ENCODE peak calls at places on chromosomes 1 and 21, in five cellular contexts. One of them, this sample, is unnamed.

GRCh38 chr21:35506352-35506751 is 457.2 kb upstream of the RUNX1 start:
- DNase-seq in OCI-LY7: no peak
- DNase-seq in HCT116: no peak
- DNase-seq in PC-3: no peak
- DNase-seq in hepatocyte: no peak
- DNase-seq in this sample: no peak

GRCh38 chr1:227482021-227482299 is 81.4 kb upstream of the ZNF678 start:
- DNase-seq in OCI-LY7: no peak
- DNase-seq in HCT116: no peak
- DNase-seq in PC-3: no peak
- DNase-seq in hepatocyte: no peak
- DNase-seq in this sample: no peak

GRCh38 chr1:150072959-150073358 is 5.4 kb downstream of the VPS45 start:
- DNase-seq in OCI-LY7: peak; percentile 46
- DNase-seq in HCT116: peak; percentile 12
- DNase-seq in PC-3: peak; percentile 51
- DNase-seq in hepatocyte: no peak
- DNase-seq in this sample: peak; percentile 65

GRCh38 chr1:156513189-156513588 is 12.6 kb upstream of the MEF2D start:
- DNase-seq in OCI-LY7: no peak
- DNase-seq in HCT116: no peak
- DNase-seq in PC-3: no peak
- DNase-seq in hepatocyte: no peak
- DNase-seq in this sample: peak; percentile 23

GRCh38 chr1:90122679-90123340 is 127.9 kb downstream of the ZNF326 start:
- DNase-seq in OCI-LY7: no peak
- DNase-seq in HCT116: no peak
- DNase-seq in PC-3: no peak
- DNase-seq in hepatocyte: no peak
- DNase-seq in this sample: no peak

GRCh38 chr21:36385909-36386642 is 884 bp downstream of the CHAF1B start:
- DNase-seq in OCI-LY7: no peak
- DNase-seq in HCT116: no peak
- DNase-seq in PC-3: peak; percentile 23
- DNase-seq in hepatocyte: no peak
- DNase-seq in this sample: peak; percentile 48

GRCh38 chr21:45386728-45387371 is 18.1 kb upstream of the COL18A1 start:
- DNase-seq in OCI-LY7: no peak
- DNase-seq in HCT116: no peak
- DNase-seq in PC-3: peak; percentile 75
- DNase-seq in hepatocyte: peak; percentile 69
- DNase-seq in this sample: peak; percentile 93

GRCh38 chr1:26697441-26697977 is 1.7 kb downstream of the ARID1A start:
- DNase-seq in OCI-LY7: peak; percentile 49
- DNase-seq in HCT116: no peak
- DNase-seq in PC-3: no peak
- DNase-seq in hepatocyte: peak; percentile 21
- DNase-seq in this sample: peak; percentile 39

GRCh38 chr1:100643430-100644196 is 75.9 kb upstream of the VCAM1 start:
- DNase-seq in OCI-LY7: no peak
- DNase-seq in HCT116: no peak
- DNase-seq in PC-3: no peak
- DNase-seq in hepatocyte: no peak
- DNase-seq in this sample: peak; percentile 5

GRCh38 chr1:203338335-203339036 is 12.4 kb downstream of the FMOD start:
- DNase-seq in OCI-LY7: peak; percentile 83
- DNase-seq in HCT116: peak; percentile 53
- DNase-seq in PC-3: peak; percentile 73
- DNase-seq in hepatocyte: peak; percentile 81
- DNase-seq in this sample: peak; percentile 72

DNA sequence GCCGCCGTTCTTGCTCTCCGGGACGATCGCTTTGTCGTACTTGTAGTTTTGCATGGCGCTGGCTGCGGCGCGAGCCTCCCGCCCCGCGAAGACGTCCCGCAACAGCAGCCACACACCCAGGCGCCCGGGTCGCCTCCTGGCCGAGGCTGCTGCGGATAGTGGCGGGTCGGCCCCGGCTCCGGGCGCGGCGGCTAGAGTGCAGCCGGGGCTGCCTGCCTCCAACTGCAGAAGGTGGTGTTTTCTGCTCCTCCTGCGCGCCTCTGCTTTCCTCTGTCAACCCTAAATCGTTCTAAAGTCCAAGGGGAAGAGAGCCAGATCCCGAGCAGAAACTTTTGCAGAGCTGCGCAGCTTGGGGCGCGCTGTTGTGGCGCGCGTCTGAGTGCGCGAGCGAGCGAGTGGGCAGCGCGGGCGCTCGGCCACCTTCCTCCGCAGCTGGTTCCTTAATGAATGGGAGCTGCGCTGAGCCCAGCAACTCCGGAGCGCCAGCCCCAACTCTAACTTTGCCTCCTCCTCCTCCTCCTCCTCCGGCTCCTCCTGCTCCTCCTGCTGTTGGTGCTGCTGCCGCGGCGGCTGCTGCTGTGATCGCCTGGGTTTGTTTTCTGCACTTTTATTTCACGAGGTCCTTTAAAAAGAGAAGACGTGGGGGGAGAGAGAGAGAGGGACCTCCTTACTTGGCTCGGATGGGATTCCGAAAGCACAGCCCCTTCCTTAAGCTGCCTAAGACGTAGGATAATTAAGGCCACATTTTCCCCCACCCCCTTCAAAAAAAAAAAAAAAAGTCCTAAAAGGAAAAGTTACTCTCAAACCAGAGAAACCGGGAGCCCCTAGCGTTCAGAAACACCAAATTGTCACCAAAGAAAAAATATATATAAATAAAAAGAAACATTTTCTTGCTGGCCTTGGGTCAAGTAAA is at the start of gene PLPP3:
- DNase-seq in OCI-LY7: peak; percentile 69
- DNase-seq in HCT116: peak; percentile 66
- DNase-seq in PC-3: peak; percentile 86
- DNase-seq in hepatocyte: peak; percentile 92
- DNase-seq in this sample: peak; percentile 95
- TF ChIP-seq EZH2phosphoT487 in OCI-LY7: no peak
- TF ChIP-seq EZH2phosphoT487 in HCT116: no peak
- TF ChIP-seq EZH2phosphoT487 in PC-3: no peak
- TF ChIP-seq EZH2phosphoT487 in hepatocyte: no peak
- TF ChIP-seq EZH2phosphoT487 in this sample: no peak

GRCh38 chr1:169483500-169483966 is 2.2 kb downstream of the SLC19A2 start:
- DNase-seq in OCI-LY7: no peak
- DNase-seq in HCT116: no peak
- DNase-seq in PC-3: peak; percentile 51
- DNase-seq in hepatocyte: peak; percentile 71
- DNase-seq in this sample: peak; percentile 35
- TF ChIP-seq EZH2phosphoT487 in OCI-LY7: no peak
- TF ChIP-seq EZH2phosphoT487 in HCT116: no peak
- TF ChIP-seq EZH2phosphoT487 in PC-3: no peak
- TF ChIP-seq EZH2phosphoT487 in hepatocyte: no peak
- TF ChIP-seq EZH2phosphoT487 in this sample: no peak

DNA sequence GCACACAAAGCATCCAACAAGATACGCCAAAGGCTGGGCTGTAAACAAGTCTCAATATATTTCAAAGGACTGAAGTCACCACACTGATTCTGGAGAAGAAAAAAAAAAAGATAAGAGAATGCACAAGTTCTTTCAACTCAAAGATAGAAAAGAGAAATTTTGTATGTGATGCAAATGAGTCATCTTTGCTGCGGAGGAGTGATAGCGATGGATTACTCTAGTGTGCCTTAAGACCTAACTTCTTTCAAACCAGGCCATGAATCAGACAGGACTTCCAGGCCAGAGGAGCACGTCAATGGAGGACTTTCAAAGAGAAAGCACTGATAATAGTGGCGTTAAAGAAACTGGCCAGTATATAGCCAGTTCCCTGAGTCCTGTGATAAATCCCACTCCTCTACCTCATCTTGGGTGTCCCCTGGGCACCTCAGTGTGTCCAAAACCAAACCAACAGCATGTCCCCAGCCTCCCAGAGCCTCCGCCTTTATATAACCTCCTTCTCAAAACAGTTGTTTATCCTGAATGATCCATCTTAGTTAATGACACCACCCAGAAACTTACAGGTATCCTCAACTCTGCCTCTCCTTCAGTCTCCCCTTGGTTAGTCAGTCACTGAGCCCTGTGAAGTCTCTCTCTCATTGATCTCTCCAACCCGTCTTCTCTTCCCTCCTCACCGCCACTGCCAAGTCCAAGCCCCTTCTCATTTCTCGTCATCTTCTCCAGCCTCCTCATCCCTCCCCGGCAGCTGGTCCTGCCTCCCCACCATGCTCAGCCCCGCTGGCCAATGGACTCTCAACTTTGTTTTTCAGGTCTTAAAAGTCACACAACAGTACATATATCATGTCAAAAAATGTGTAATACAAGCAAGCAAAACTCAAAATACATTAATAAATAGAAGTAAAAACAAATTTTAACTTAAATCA is 47.2 kb upstream of the IFFO2 start:
- DNase-seq in OCI-LY7: no peak
- DNase-seq in HCT116: no peak
- DNase-seq in PC-3: no peak
- DNase-seq in hepatocyte: no peak
- DNase-seq in this sample: peak; percentile 34
- TF ChIP-seq EZH2phosphoT487 in OCI-LY7: no peak
- TF ChIP-seq EZH2phosphoT487 in HCT116: no peak
- TF ChIP-seq EZH2phosphoT487 in PC-3: no peak
- TF ChIP-seq EZH2phosphoT487 in hepatocyte: no peak
- TF ChIP-seq EZH2phosphoT487 in this sample: no peak

DNA sequence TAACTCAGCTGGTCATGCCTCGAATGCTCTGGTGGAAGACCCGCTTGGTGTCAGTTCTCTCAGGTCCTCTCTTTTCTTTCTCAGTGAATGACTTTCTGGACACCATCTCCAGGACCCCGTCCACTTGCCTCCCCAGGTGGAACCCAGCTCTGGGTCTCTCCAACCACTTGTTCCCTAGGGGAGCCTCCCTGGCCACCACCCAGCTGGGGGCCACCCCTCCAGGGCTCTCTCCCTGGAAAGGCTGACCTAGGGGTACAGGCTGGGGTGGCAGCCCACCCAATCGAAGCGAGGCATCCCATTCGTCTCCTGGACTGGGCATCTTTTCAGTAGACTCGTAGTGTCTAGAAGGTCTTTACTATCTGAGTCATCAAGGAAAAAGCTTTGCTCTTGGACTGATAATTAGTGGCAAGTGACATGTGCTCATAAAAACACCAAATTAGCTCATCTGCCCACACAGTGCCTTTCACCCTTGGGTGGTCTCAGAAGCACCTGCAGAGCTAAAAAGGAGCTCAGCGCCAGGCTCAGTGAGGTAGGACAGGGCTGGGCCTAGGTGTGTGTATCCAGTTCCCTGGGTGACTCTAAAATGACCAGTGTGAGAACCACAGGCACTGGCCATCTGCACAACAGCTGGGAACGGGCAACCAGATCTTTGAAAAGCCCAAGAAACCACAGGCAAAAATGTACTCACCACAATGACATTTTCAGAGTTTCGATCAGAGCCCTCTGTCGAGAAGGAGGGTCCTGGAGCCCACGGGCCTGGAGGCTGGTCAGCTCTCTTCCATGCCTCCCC is 2.4 kb upstream of the PDXK start:
- DNase-seq in OCI-LY7: peak; percentile 86
- DNase-seq in HCT116: no peak
- DNase-seq in PC-3: no peak
- DNase-seq in hepatocyte: no peak
- DNase-seq in this sample: peak; percentile 54
- TF ChIP-seq EZH2phosphoT487 in OCI-LY7: no peak
- TF ChIP-seq EZH2phosphoT487 in HCT116: no peak
- TF ChIP-seq EZH2phosphoT487 in PC-3: no peak
- TF ChIP-seq EZH2phosphoT487 in hepatocyte: no peak
- TF ChIP-seq EZH2phosphoT487 in this sample: no peak

GRCh38 chr1:112251766-112252506 is 144.1 kb upstream of the CTTNBP2NL start:
- DNase-seq in OCI-LY7: no peak
- DNase-seq in HCT116: peak; percentile 93
- DNase-seq in PC-3: peak; percentile 77
- DNase-seq in hepatocyte: peak; percentile 18
- DNase-seq in this sample: peak; percentile 87
- TF ChIP-seq EZH2phosphoT487 in OCI-LY7: no peak
- TF ChIP-seq EZH2phosphoT487 in HCT116: no peak
- TF ChIP-seq EZH2phosphoT487 in PC-3: no peak
- TF ChIP-seq EZH2phosphoT487 in hepatocyte: no peak
- TF ChIP-seq EZH2phosphoT487 in this sample: no peak

GRCh38 chr1:25256578-25257129 is 9.4 kb upstream of the RSRP1 start:
- DNase-seq in OCI-LY7: no peak
- DNase-seq in HCT116: no peak
- DNase-seq in PC-3: no peak
- DNase-seq in hepatocyte: no peak
- DNase-seq in this sample: no peak
- TF ChIP-seq EZH2phosphoT487 in OCI-LY7: no peak
- TF ChIP-seq EZH2phosphoT487 in HCT116: no peak
- TF ChIP-seq EZH2phosphoT487 in PC-3: no peak
- TF ChIP-seq EZH2phosphoT487 in hepatocyte: no peak
- TF ChIP-seq EZH2phosphoT487 in this sample: no peak

DNA sequence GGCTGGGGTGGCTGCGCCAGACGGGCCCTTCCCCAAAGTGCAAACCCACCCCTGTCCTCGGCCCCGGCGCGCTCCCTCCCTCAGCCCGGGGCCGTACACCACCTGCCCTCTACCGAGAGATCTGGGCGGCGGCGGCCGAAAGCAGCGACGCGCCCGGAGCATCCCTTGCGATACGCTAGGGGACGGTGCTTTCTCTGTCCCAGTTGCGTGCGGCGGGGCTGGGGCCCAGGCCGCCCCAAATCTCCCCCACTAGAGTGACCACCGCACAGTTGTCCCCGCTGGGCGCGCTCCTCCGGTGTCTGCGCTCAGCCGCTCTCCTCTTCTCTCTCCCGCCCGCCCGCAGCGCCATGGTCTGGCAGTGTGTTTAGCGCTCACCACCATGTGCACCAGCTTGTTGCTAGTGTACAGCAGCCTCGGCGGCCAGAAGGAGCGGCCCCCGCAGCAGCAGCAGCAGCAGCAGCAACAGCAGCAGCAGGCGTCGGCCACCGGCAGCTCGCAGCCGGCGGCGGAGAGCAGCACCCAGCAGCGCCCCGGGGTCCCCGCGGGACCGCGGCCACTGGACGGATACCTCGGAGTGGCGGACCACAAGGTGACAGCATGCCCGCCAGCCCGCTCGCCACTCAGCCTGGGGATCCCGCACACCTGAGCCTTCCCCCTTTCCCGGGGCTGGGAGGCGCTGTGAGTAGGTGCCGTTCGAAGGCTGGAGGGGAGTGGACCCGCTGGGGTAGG is 1.0 kb downstream of the ST6GALNAC5 start:
- DNase-seq in OCI-LY7: no peak
- DNase-seq in HCT116: no peak
- DNase-seq in PC-3: peak; percentile 13
- DNase-seq in hepatocyte: peak; percentile 56
- DNase-seq in this sample: peak; percentile 81
- TF ChIP-seq EZH2phosphoT487 in OCI-LY7: no peak
- TF ChIP-seq EZH2phosphoT487 in HCT116: no peak
- TF ChIP-seq EZH2phosphoT487 in PC-3: peak; percentile 35
- TF ChIP-seq EZH2phosphoT487 in hepatocyte: no peak
- TF ChIP-seq EZH2phosphoT487 in this sample: no peak

This sample was measured in GM23248.